ENCODE peak calls at places on chromosomes 16 and 17, in ten cellular contexts. E is sigmoid colon, C is dorsolateral prefrontal cortex, D is tibial artery, T is heart right ventricle, L is endothelial cell of umbilical vein, O is esophagus squamous epithelium, J is left ventricle myocardium inferior, Q is tibial nerve, Z is kidney. A is an unnamed sample.

GRCh38 chr17:40341808-40342574 is 22.5 kb downstream of the GJD3 start:
- DNase-seq in Z (peak), E (peak), O (no peak), D (peak), J (peak), L (peak), Q (peak), C (peak), T (peak), A (no peak)

GRCh38 chr17:78995761-78996451 is 13.7 kb downstream of the CANT1 start:
- DNase-seq in D (peak), C (peak), O (no peak), E (peak), T (no peak), J (no peak), Q (no peak), L (no peak), Z (no peak), A (no peak)

GRCh38 chr17:1646199-1646875 is 805 bp upstream of the SCARF1 start:
- DNase-seq in O (no peak), D (no peak), J (no peak), Q (no peak), L (no peak), T (no peak), E (no peak), C (no peak), Z (no peak), A (no peak)

GRCh38 chr17:49567871-49568694 is 7.6 kb upstream of the NXPH3 start:
- DNase-seq in C (peak), D (peak), Z (peak), Q (peak), L (peak), J (peak), O (peak), E (peak), T (peak), A (peak)

GRCh38 chr17:75098861-75099260 is 10.9 kb upstream of the ARMC7 start:
- DNase-seq in Q (no peak), J (no peak), O (no peak), T (no peak), E (no peak), Z (peak), L (no peak), C (no peak), D (no peak), A (no peak)

GRCh38 chr16:64975821-64976220 is 146.0 kb downstream of the CDH11 start:
- DNase-seq in D (no peak), T (no peak), E (no peak), J (no peak), Q (no peak), O (no peak), C (no peak), Z (no peak), L (no peak), A (no peak)

GRCh38 chr17:1736348-1737281 is 6.1 kb upstream of the SERPINF2 start:
- DNase-seq in T (peak), Z (peak), D (peak), C (no peak), O (no peak), J (peak), E (peak), Q (no peak), L (no peak), A (peak)

GRCh38 chr16:11327277-11328171 is 17.7 kb upstream of the RMI2 start:
- DNase-seq in C (no peak), D (no peak), L (no peak), Z (peak), E (no peak), J (peak), O (no peak), T (peak), Q (no peak), A (peak)

GRCh38 chr17:83053779-83054451 is 25.5 kb upstream of the METRNL start:
- DNase-seq in D (peak), O (no peak), Z (peak), C (peak), T (no peak), E (peak), L (no peak), Q (peak), J (peak), A (no peak)

GRCh38 chr17:7016886-7017826 is 4.7 kb downstream of the RNASEK start:
- DNase-seq in C (no peak), J (no peak), L (no peak), E (no peak), T (no peak), Q (no peak), O (no peak), Z (peak), D (no peak), A (no peak)

GRCh38 chr17:62628845-62629555 is 1.5 kb downstream of the MRC2 start:
- DNase-seq in D (peak), T (no peak), J (no peak), Q (no peak), O (no peak), C (no peak), Z (peak), E (no peak), L (no peak), A (no peak)

GRCh38 chr17:81085420-81085911 is 50.5 kb downstream of the BAIAP2 start:
- DNase-seq in Z (no peak), Q (no peak), O (no peak), C (no peak), D (no peak), L (no peak), J (no peak), T (no peak), E (no peak), A (no peak)

GRCh38 chr17:81084691-81085419 is 49.9 kb downstream of the BAIAP2 start:
- DNase-seq in Q (no peak), O (no peak), D (no peak), Z (no peak), E (no peak), T (peak), C (peak), L (no peak), J (peak), A (no peak)

GRCh38 chr17:81090361-81091133 is 55.6 kb downstream of the BAIAP2 start:
- DNase-seq in L (no peak), E (peak), C (no peak), J (peak), Z (no peak), O (peak), D (peak), T (no peak), Q (peak), A (no peak)

GRCh38 chr17:81083125-81083765 is 48.3 kb downstream of the BAIAP2 start:
- DNase-seq in C (no peak), T (peak), O (no peak), L (peak), D (no peak), Z (no peak), E (no peak), J (no peak), Q (no peak), A (no peak)

GRCh38 chr17:81086789-81087551 is 52.0 kb downstream of the BAIAP2 start:
- DNase-seq in L (no peak), T (no peak), D (no peak), O (no peak), C (no peak), E (no peak), Q (no peak), Z (no peak), J (no peak), A (peak)
- H3K27ac ChIP-seq in L (no peak), T (no peak), D (no peak), O (peak), C (peak), E (no peak), Q (no peak), Z (no peak), J (no peak), A (no peak)

DNA sequence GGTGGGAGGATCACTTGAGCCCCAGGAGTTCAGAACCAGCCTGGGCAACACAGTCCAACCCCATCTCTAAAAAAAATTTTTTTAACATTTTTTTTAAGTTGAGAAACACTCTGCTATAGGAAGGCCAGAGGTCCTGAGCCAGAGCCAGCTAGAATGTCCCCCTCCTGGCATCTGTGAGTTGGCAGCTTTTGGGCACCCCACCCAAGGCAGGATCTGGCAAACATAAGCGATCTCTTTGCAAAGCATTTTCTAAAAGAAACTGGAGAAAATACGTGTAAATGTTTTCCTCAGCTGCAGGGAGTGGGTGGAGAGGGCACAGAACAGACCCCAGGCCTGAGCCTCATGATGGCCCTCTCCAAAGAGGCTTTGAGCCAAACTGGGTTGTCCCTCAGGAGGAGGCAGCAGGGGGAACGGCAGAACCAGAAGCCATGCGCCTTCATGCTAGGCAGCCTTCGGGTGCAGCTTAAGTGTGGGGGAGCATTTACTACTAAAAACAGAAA is 11.7 kb downstream of the CAVIN1 start:
- DNase-seq in C (no peak), E (no peak), Z (no peak), D (no peak), O (no peak), J (no peak), L (peak), Q (no peak), T (no peak), A (no peak)
- H3K4me3 ChIP-seq in C (no peak), E (no peak), Z (no peak), D (peak), O (no peak), J (peak), L (no peak), Q (no peak), T (peak), A (no peak)

GRCh38 chr16:56330476-56330875 is 94.9 kb downstream of the AMFR start:
- DNase-seq in E (no peak), O (no peak), Q (no peak), Z (no peak), T (no peak), D (no peak), C (no peak), J (no peak), L (no peak), A (no peak)
- H3K27ac ChIP-seq in E (no peak), O (no peak), Q (no peak), Z (no peak), T (no peak), D (no peak), C (peak), J (no peak), L (no peak), A (no peak)

GRCh38 chr16:86578499-86579267 is at the start of gene FOXL1:
- DNase-seq in J (peak), Q (no peak), E (no peak), C (no peak), T (no peak), D (peak), L (no peak), Z (peak), O (no peak), A (no peak)

GRCh38 chr16:86579268-86580062 is 1.1 kb downstream of the FOXL1 start:
- DNase-seq in Q (no peak), D (peak), T (no peak), C (no peak), L (no peak), O (no peak), Z (peak), E (no peak), J (no peak), A (no peak)

GRCh38 chr16:86581458-86581857 is 3.1 kb downstream of the FOXL1 start:
- DNase-seq in J (no peak), O (no peak), Z (no peak), Q (no peak), D (peak), L (no peak), T (no peak), E (no peak), C (no peak), A (no peak)

GRCh38 chr16:86580798-86581185 is 2.4 kb downstream of the FOXL1 start:
- DNase-seq in E (no peak), L (no peak), Z (no peak), T (no peak), D (peak), C (no peak), J (no peak), Q (no peak), O (no peak), A (no peak)

DNA sequence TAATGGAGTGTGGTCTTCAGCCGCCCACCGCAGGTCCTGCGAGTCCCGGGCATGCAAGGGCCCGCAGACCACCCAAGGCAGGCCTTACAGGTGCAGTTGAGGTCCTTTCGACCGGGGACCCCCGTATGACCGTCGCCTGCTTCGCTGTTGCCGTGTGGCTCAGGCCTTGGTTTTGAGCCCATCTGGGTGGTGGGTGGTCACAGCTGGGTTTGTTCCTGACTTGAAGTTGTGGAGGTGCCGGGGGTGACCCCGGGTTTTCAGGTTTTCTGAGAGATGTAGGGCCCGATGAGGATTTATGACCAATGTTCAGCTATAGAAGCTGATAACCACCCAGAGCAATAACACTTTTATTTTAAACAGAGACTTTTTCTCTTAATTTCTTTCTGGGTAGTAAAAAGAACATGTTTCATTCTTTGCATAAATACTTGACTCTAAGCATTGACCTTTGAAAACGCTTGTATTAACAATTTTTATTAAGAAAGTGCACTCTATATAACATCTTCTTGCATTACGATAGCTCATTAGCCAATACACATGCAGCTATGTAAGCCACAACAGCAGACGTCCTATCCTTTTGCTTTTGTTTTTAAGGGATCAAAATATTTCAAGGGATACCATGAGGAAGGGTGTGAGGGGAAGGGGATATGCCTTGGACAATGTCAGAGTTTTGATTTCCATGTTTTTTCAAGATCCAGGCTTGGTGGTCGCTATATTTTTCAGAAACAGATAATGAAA is 1.9 kb downstream of the FOXL1 start:
- DNase-seq in Z (no peak), T (no peak), E (no peak), C (no peak), D (peak), O (no peak), L (no peak), J (no peak), Q (no peak), A (no peak)
- H3K4me3 ChIP-seq in Z (no peak), T (no peak), E (no peak), C (peak), D (peak), O (no peak), L (no peak), J (peak), Q (no peak), A (no peak)

GRCh38 chr16:84380405-84380804 is 12.1 kb downstream of the ATP2C2 start:
- DNase-seq in C (peak), J (no peak), T (no peak), O (no peak), Q (no peak), E (no peak), D (peak), L (no peak), Z (peak), A (no peak)

GRCh38 chr16:84379731-84380369 is 11.5 kb downstream of the ATP2C2 start:
- DNase-seq in J (no peak), E (no peak), L (no peak), D (peak), C (peak), T (no peak), O (no peak), Z (peak), Q (no peak), A (no peak)

GRCh38 chr16:84378567-84378966 is 10.2 kb downstream of the ATP2C2 start:
- DNase-seq in E (no peak), D (peak), J (no peak), T (no peak), Z (peak), O (no peak), Q (no peak), C (peak), L (no peak), A (no peak)

GRCh38 chr16:84379008-84379730 is 10.8 kb downstream of the ATP2C2 start:
- DNase-seq in L (no peak), D (no peak), C (peak), J (no peak), T (no peak), Q (no peak), Z (peak), E (no peak), O (no peak), A (no peak)

DNA sequence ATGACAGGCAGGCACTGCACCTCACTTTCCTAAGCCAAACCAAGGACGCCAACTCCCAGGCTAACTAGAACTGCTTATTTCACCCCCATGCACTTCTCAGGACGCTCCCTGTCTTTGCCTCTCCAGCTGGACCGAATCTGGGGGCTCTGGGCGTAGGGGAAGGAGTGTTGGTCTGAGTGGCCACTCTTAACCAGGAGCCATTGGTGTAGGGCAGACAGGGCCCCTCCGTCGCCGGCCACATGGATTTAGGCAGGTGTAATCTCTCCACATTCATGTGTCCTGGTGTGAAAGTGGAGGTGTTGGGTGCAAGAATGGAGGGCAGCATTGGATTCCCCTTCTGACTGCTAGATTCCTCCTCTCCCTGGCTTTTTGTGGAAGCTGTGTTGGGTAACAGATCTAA is 9.8 kb downstream of the ATP2C2 start:
- DNase-seq in C (peak), O (no peak), T (no peak), L (no peak), D (peak), Z (peak), E (no peak), J (no peak), Q (no peak), A (no peak)
- H3K27ac ChIP-seq in C (no peak), O (peak), T (no peak), L (no peak), D (no peak), Z (no peak), E (no peak), J (no peak), Q (no peak), A (no peak)

GRCh38 chr16:53211253-53211652 is 156.5 kb downstream of the CHD9 start:
- DNase-seq in D (no peak), Z (no peak), O (no peak), J (no peak), Q (no peak), C (no peak), E (no peak), T (no peak), L (no peak), A (no peak)

GRCh38 chr16:53216798-53217197 is 162.0 kb downstream of the CHD9 start:
- DNase-seq in E (no peak), L (no peak), J (no peak), T (no peak), Q (no peak), C (no peak), D (no peak), O (no peak), Z (no peak), A (no peak)

GRCh38 chr16:53209489-53209888 is 154.7 kb downstream of the CHD9 start:
- DNase-seq in O (no peak), D (no peak), L (peak), T (no peak), E (no peak), Z (no peak), J (no peak), Q (no peak), C (no peak), A (no peak)

GRCh38 chr16:53213542-53213941 is 158.8 kb downstream of the CHD9 start:
- DNase-seq in J (no peak), L (no peak), D (no peak), C (no peak), O (no peak), E (no peak), T (no peak), Q (no peak), Z (no peak), A (no peak)

GRCh38 chr16:53212899-53213235 is 158.1 kb downstream of the CHD9 start:
- DNase-seq in J (no peak), O (no peak), C (no peak), Z (no peak), Q (no peak), T (no peak), E (no peak), L (peak), D (no peak), A (no peak)
- H3K4me3 ChIP-seq in J (peak), O (no peak), C (peak), Z (peak), Q (no peak), T (no peak), E (no peak), L (no peak), D (no peak), A (no peak)

DNA sequence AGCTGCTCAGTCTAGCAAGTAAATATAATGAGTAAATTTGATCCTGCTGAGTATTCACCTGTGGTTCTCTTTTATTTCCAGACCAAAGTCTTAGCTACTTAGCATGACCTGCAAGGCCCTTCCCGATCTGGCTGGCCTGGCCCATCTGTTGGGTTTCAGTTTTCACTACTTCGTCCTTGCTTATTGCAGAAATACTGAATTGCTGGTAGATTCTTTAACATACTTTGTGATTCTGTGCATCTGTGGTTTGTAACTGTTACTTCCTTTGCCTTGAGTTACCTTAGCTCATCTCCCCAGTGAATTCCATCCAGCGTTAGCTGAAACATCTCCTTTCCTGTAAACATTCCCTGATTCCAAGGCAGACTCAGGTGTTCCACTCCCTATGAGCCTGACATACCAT is 131.1 kb downstream of the PHKB start:
- DNase-seq in J (no peak), L (no peak), T (no peak), Z (no peak), C (no peak), O (no peak), E (no peak), D (no peak), Q (no peak), A (no peak)
- H3K27ac ChIP-seq in J (no peak), L (no peak), T (no peak), Z (no peak), C (no peak), O (no peak), E (no peak), D (no peak), Q (no peak), A (no peak)

DNA sequence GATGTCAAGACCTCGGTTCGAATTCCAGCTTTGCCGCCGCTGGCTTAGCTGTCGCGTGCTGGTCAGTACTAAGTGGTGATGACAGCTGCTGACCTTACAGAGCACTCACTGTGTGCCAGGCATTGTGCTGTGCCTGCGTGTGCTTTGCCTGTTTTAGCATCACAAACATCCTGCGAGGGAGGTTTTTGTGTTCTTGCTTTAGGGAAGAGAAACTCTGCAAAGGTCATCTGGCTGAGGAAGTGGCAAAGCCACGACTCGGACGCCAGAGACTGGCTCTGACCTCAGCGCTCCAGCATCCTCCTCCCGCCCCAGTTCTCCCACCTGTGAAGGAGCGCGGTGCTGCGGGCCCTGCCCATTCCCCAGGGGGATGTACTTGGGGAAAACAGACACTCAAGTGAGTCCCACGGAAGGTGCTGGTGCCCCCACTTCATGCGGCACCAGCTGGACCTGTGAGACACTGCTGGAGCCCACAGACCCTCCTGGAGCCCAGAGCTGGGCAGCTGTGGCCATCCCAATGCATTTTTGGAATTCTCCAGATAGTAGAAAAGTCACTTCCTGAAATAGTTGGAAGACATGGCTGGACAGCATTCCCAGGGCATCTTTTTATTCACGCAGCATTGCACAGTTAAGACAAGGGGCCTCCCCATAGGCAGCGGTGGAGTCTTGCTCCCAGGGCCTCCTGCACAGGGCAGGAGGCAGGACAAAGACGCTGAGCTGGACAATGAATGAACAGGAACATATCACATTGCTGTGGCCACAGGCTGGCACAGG is 20.0 kb upstream of the HERPUD1 start:
- DNase-seq in T (peak), E (peak), Q (no peak), O (no peak), C (no peak), D (peak), L (no peak), J (peak), Z (no peak), A (no peak)
- H3K4me3 ChIP-seq in T (no peak), E (no peak), Q (no peak), O (no peak), C (no peak), D (no peak), L (no peak), J (no peak), Z (no peak), A (no peak)

GRCh38 chr17:68439656-68440290 is 17.5 kb downstream of the WIPI1 start:
- DNase-seq in Z (no peak), L (no peak), J (no peak), E (no peak), C (no peak), Q (no peak), T (no peak), O (no peak), D (no peak), A (no peak)
- H3K27ac ChIP-seq in Z (no peak), L (no peak), J (peak), E (no peak), C (no peak), Q (peak), T (peak), O (no peak), D (no peak), A (no peak)

A was measured in CD4-positive, alpha-beta memory T cell.